ENCODE peak calls at places on chromosomes 1 and 21, in nine cellular contexts. H is ovary, D is body of pancreas, U is AG09309, T is uterus, Q is upper lobe of right lung, S is tibial artery, C is bronchial epithelial cell, N is Panc1. O is an unnamed sample.

GRCh38 chr1:1435911-1436633 is 582 bp downstream of the VWA1 start:
- DNase-seq in H (peak), D (peak), U (no peak), T (no peak), Q (no peak), S (peak), C (no peak), N (no peak), O (peak)

GRCh38 chr1:164563821-164564251 is 4.9 kb downstream of the PBX1 start:
- DNase-seq in H (no peak), D (no peak), U (no peak), T (no peak), Q (no peak), S (no peak), C (peak), N (no peak), O (no peak)

GRCh38 chr1:246753670-246754535 is 29.7 kb downstream of the SCCPDH start:
- DNase-seq in H (peak), D (peak), U (peak), T (peak), Q (no peak), S (peak), C (peak), N (peak), O (peak)

GRCh38 chr1:66478116-66478515 is 55.8 kb upstream of the SGIP1 start:
- DNase-seq in H (no peak), D (no peak), U (peak), T (no peak), Q (no peak), S (no peak), C (peak), N (no peak), O (no peak)

GRCh38 chr1:8629241-8630091 is 188.0 kb downstream of the RERE start:
- DNase-seq in H (no peak), D (no peak), U (no peak), T (no peak), Q (no peak), S (no peak), C (no peak), N (no peak), O (no peak)

GRCh38 chr1:230905733-230906132 is 37.4 kb upstream of the C1orf198 start:
- DNase-seq in H (no peak), D (no peak), U (peak), T (no peak), Q (no peak), S (no peak), C (no peak), N (no peak), O (no peak)

GRCh38 chr1:239250353-239251035 is 135.9 kb upstream of the CHRM3 start:
- DNase-seq in H (no peak), D (peak), U (no peak), T (no peak), Q (no peak), S (no peak), C (peak), N (no peak), O (no peak)

GRCh38 chr1:236685917-236686814 is at the start of gene ACTN2:
- DNase-seq in H (peak), D (peak), U (no peak), T (peak), Q (peak), S (peak), C (no peak), N (no peak), O (peak)

GRCh38 chr1:115323366-115324004 is 14.6 kb downstream of the NGF start:
- DNase-seq in H (no peak), D (no peak), U (no peak), T (no peak), Q (no peak), S (no peak), C (peak), N (peak), O (no peak)

GRCh38 chr1:53681647-53682368 is 57.2 kb downstream of the GLIS1 start:
- DNase-seq in H (peak), D (peak), U (no peak), T (peak), Q (no peak), S (no peak), C (peak), N (no peak), O (peak)

DNA sequence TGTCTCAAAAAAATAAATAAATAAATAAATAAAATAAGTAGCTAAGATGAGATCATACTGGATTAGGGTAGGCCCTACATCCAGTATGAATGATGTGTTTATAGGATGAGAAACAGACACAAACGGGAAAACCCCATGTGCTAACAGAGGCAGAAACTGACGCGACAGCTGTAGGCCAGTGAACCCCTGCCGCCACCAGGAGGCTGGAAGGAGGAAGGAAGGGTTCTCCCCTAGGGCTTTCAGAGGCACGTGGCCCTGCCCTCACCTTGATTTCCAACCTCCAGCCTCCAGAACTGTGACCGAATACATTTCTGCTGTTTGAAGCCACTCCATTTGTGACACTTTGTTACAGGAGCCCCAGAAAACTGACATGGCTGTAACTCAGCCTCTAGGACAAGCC is 38.5 kb downstream of the CHD5 start:
- DNase-seq in H (no peak), D (no peak), U (no peak), T (no peak), Q (no peak), S (no peak), C (no peak), N (no peak), O (peak)
- TF ChIP-seq CTCF in H (no peak), D (no peak), U (peak), T (no peak), Q (no peak), S (no peak), C (no peak), N (no peak), O (peak)

GRCh38 chr1:207050428-207050767 is 610 bp downstream of the YOD1 start:
- DNase-seq in H (no peak), D (no peak), U (no peak), T (peak), Q (no peak), S (no peak), C (no peak), N (no peak), O (no peak)
- H3K4me3 ChIP-seq in H (peak), D (peak), U (peak), T (peak), Q (peak), S (peak), C (peak), N (peak), O (peak)

DNA sequence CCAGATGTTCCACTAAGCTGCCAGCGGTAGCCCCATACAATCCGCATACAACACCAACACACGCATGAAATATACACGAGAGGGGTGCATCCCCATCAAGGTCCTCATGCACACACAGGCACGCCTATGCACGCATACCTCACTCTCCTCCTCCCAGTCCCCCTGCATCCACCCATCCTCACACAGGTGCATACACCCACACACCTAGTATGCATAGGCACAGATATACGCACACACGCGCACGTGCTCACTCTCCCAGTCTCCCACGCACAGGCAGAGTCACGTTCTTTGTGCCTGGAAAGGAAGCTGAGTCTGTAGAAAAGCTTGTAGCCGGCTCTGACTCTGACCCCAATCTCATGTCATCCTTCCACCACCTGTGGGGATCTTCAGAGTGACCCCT is 16.9 kb upstream of the PADI2 start:
- DNase-seq in H (no peak), D (no peak), U (no peak), T (no peak), Q (no peak), S (no peak), C (no peak), N (no peak), O (no peak)
- TF ChIP-seq CTCF in H (no peak), D (no peak), U (no peak), T (no peak), Q (no peak), S (no peak), C (no peak), N (no peak), O (no peak)

DNA sequence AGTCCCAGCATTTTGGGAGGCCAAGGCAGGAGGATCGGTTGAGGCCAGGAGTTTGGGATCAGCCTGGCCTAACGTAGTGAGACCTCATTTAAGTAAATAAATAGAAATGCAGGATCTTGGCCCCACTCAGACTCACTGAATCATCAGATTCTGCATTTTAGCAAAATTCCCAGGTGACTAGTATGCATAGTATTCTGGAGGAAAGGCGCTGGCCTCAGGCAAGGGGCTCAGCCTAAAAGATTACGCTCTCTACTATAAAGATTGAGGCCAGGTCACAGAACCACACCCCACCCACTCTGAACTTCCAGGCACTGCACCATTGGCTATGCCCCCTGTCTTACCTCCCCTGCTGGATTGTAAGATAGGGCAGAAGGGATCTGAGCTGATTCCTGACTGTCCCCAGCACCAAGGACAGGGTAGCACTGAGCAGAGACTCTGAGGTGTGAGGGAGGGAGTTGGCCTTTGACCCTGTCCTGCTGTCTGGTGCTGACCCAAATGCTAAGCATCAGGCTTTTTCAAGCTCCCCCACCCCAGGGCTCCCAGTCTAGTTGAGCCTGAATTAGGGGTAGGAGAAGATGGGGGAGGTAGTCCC is 2.7 kb downstream of the FOXE3 start:
- DNase-seq in H (no peak), D (no peak), U (no peak), T (no peak), Q (no peak), S (no peak), C (no peak), N (no peak), O (no peak)
- H3K4me3 ChIP-seq in H (no peak), D (no peak), U (no peak), T (no peak), Q (no peak), S (no peak), C (no peak), N (no peak), O (no peak)

GRCh38 chr1:112955678-112956502 is at the start of gene SLC16A1:
- DNase-seq in H (peak), D (peak), U (peak), T (peak), Q (peak), S (peak), C (peak), N (peak), O (peak)
- TF ChIP-seq CTCF in H (peak), D (peak), U (peak), T (no peak), Q (peak), S (no peak), C (peak), N (peak), O (peak)

GRCh38 chr21:43778469-43779335 is 2.6 kb upstream of the CSTB start:
- DNase-seq in H (no peak), D (no peak), U (no peak), T (no peak), Q (no peak), S (no peak), C (peak), N (peak), O (no peak)
- H3K4me3 ChIP-seq in H (no peak), D (no peak), U (no peak), T (no peak), Q (no peak), S (no peak), C (no peak), N (no peak), O (no peak)

O was measured in endodermal cell.